ENCODE peak calls at places on chromosome 20, in eight cellular contexts. One of them, this sample, is unnamed.

GRCh38 chr20:35306931-35307517 is 14.8 kb upstream of the FAM83C start:
- DNase-seq in suprapubic skin: no peak
- DNase-seq in A549: peak
- DNase-seq in transverse colon: peak
- DNase-seq in upper lobe of left lung: no peak
- DNase-seq in sigmoid colon: no peak
- DNase-seq in tibial nerve: peak
- DNase-seq in ovary: no peak
- DNase-seq in this sample: peak

GRCh38 chr20:51313275-51313898 is 229.1 kb downstream of the NFATC2 start:
- DNase-seq in suprapubic skin: no peak
- DNase-seq in A549: no peak
- DNase-seq in transverse colon: no peak
- DNase-seq in upper lobe of left lung: no peak
- DNase-seq in sigmoid colon: no peak
- DNase-seq in tibial nerve: no peak
- DNase-seq in ovary: no peak
- DNase-seq in this sample: no peak

GRCh38 chr20:51312480-51312783 is 230.1 kb downstream of the NFATC2 start:
- DNase-seq in suprapubic skin: no peak
- DNase-seq in A549: no peak
- DNase-seq in transverse colon: no peak
- DNase-seq in upper lobe of left lung: no peak
- DNase-seq in sigmoid colon: no peak
- DNase-seq in tibial nerve: no peak
- DNase-seq in ovary: no peak
- DNase-seq in this sample: no peak

GRCh38 chr20:40493071-40493470 is 196.0 kb downstream of the MAFB start:
- DNase-seq in suprapubic skin: peak
- DNase-seq in A549: no peak
- DNase-seq in transverse colon: peak
- DNase-seq in upper lobe of left lung: no peak
- DNase-seq in sigmoid colon: peak
- DNase-seq in tibial nerve: peak
- DNase-seq in ovary: no peak
- DNase-seq in this sample: peak

GRCh38 chr20:45911486-45912343 is at the start of gene PLTP:
- DNase-seq in suprapubic skin: peak
- DNase-seq in A549: no peak
- DNase-seq in transverse colon: peak
- DNase-seq in upper lobe of left lung: peak
- DNase-seq in sigmoid colon: peak
- DNase-seq in tibial nerve: peak
- DNase-seq in ovary: peak
- DNase-seq in this sample: peak

GRCh38 chr20:49028684-49029083 is 17.4 kb upstream of the CSE1L start:
- DNase-seq in suprapubic skin: no peak
- DNase-seq in A549: peak
- DNase-seq in transverse colon: no peak
- DNase-seq in upper lobe of left lung: no peak
- DNase-seq in sigmoid colon: no peak
- DNase-seq in tibial nerve: no peak
- DNase-seq in ovary: no peak
- DNase-seq in this sample: no peak

GRCh38 chr20:48716086-48716485 is 111.7 kb downstream of the PREX1 start:
- DNase-seq in suprapubic skin: no peak
- DNase-seq in A549: no peak
- DNase-seq in transverse colon: peak
- DNase-seq in upper lobe of left lung: no peak
- DNase-seq in sigmoid colon: no peak
- DNase-seq in tibial nerve: no peak
- DNase-seq in ovary: no peak
- DNase-seq in this sample: no peak

GRCh38 chr20:61300741-61301140 is 48.7 kb downstream of the CDH4 start:
- DNase-seq in suprapubic skin: no peak
- DNase-seq in A549: no peak
- DNase-seq in transverse colon: no peak
- DNase-seq in upper lobe of left lung: no peak
- DNase-seq in sigmoid colon: no peak
- DNase-seq in tibial nerve: no peak
- DNase-seq in ovary: no peak
- DNase-seq in this sample: no peak

GRCh38 chr20:60050193-60050960 is 92.2 kb downstream of the CDH26 start:
- DNase-seq in suprapubic skin: no peak
- DNase-seq in A549: peak
- DNase-seq in transverse colon: peak
- DNase-seq in upper lobe of left lung: no peak
- DNase-seq in sigmoid colon: peak
- DNase-seq in tibial nerve: no peak
- DNase-seq in ovary: no peak
- DNase-seq in this sample: peak

GRCh38 chr20:64049887-64050260 is 435 bp upstream of the SOX18 start:
- DNase-seq in suprapubic skin: no peak
- DNase-seq in A549: no peak
- DNase-seq in transverse colon: no peak
- DNase-seq in upper lobe of left lung: no peak
- DNase-seq in sigmoid colon: no peak
- DNase-seq in tibial nerve: no peak
- DNase-seq in ovary: no peak
- DNase-seq in this sample: no peak

GRCh38 chr20:58708246-58708931 is 15.8 kb downstream of the NPEPL1 start:
- DNase-seq in suprapubic skin: peak
- DNase-seq in A549: no peak
- DNase-seq in transverse colon: peak
- DNase-seq in upper lobe of left lung: no peak
- DNase-seq in sigmoid colon: peak
- DNase-seq in tibial nerve: peak
- DNase-seq in ovary: peak
- DNase-seq in this sample: peak

DNA sequence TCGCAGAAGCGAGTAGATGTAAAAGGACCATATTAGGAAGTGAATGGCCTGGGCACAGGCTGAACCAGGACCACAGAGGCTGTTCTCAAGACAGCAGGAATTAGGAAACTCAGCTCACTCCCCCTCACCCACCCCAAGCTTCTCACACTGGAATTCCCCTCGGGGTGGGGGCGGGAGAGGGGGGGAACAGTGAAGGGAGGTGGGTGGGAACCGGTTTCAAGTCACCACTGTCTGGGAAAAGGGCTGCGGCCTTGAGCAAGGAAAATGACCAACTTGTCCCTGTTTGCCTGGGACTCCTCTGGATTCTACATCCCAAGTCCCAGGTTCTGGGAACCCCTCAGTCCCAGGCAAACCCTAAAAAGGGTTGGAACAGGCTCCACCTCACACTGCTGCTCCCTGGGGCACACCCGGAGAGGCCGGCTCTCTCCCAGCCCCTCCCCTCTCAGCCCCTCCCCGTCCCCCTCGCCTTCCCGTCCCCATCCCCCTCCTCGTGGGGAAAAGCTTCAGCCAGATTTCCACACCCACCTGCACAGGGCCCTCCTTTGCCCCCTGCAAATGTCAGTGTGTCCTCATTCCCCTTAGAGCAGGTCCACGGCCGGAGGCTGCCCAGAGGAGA is 230.8 kb downstream of the TFAP2C start:
- DNase-seq in suprapubic skin: no peak
- DNase-seq in A549: no peak
- DNase-seq in transverse colon: no peak
- DNase-seq in upper lobe of left lung: peak
- DNase-seq in sigmoid colon: no peak
- DNase-seq in tibial nerve: no peak
- DNase-seq in ovary: no peak
- DNase-seq in this sample: no peak
- TF ChIP-seq EP300 in suprapubic skin: no peak
- TF ChIP-seq EP300 in A549: no peak
- TF ChIP-seq EP300 in transverse colon: no peak
- TF ChIP-seq EP300 in upper lobe of left lung: no peak
- TF ChIP-seq EP300 in sigmoid colon: no peak
- TF ChIP-seq EP300 in tibial nerve: no peak
- TF ChIP-seq EP300 in ovary: no peak
- TF ChIP-seq EP300 in this sample: no peak

GRCh38 chr20:36974660-36975059 is 23.2 kb upstream of the SAMHD1 start:
- DNase-seq in suprapubic skin: no peak
- DNase-seq in A549: no peak
- DNase-seq in transverse colon: no peak
- DNase-seq in upper lobe of left lung: no peak
- DNase-seq in sigmoid colon: no peak
- DNase-seq in tibial nerve: no peak
- DNase-seq in ovary: no peak
- DNase-seq in this sample: no peak

GRCh38 chr20:36969478-36970186 is 18.1 kb upstream of the SAMHD1 start:
- DNase-seq in suprapubic skin: no peak
- DNase-seq in A549: no peak
- DNase-seq in transverse colon: no peak
- DNase-seq in upper lobe of left lung: no peak
- DNase-seq in sigmoid colon: no peak
- DNase-seq in tibial nerve: no peak
- DNase-seq in ovary: no peak
- DNase-seq in this sample: no peak

GRCh38 chr20:36971103-36971502 is 19.6 kb upstream of the SAMHD1 start:
- DNase-seq in suprapubic skin: no peak
- DNase-seq in A549: no peak
- DNase-seq in transverse colon: no peak
- DNase-seq in upper lobe of left lung: no peak
- DNase-seq in sigmoid colon: no peak
- DNase-seq in tibial nerve: no peak
- DNase-seq in ovary: no peak
- DNase-seq in this sample: no peak

DNA sequence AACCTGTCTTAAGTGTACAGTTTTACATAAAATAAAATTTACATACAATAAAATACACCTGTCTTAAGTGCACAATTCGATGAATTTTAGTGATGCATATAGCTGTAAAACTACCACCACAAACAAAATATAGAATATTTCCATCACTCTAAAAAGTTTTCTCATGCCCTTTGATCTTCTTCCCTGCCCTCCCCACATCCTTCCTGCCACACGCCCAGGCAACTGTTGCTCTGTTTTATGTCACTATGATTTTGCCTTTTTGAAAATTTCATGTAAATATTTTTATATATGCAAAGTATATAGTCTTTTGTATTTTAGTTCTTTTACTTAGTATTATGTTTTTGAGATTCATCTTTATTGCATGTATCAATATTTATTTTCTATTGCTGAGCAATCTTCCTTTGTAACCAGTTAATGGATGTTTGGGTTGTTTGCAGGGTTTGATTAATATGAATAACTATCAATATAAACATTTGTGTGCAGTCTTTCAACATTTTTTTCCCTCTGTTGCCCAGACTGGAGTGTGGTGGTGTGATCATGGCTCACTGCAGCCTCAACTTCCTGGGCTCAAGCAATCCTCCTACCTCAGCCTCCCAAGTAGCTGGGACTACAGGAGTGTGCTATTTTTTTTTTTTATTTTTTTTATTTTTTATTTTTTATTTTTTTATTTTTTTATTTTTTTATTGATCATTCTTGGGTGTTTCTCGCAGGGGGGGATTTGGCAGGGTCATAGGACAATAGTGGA is 23.7 kb upstream of the SAMHD1 start:
- DNase-seq in suprapubic skin: no peak
- DNase-seq in A549: no peak
- DNase-seq in transverse colon: peak
- DNase-seq in upper lobe of left lung: no peak
- DNase-seq in sigmoid colon: peak
- DNase-seq in tibial nerve: no peak
- DNase-seq in ovary: no peak
- DNase-seq in this sample: no peak
- TF ChIP-seq EP300 in suprapubic skin: no peak
- TF ChIP-seq EP300 in A549: no peak
- TF ChIP-seq EP300 in transverse colon: no peak
- TF ChIP-seq EP300 in upper lobe of left lung: no peak
- TF ChIP-seq EP300 in sigmoid colon: no peak
- TF ChIP-seq EP300 in tibial nerve: no peak
- TF ChIP-seq EP300 in ovary: no peak
- TF ChIP-seq EP300 in this sample: no peak

GRCh38 chr20:43178079-43178478 is 11.6 kb downstream of the PTPRT start:
- DNase-seq in suprapubic skin: no peak
- DNase-seq in A549: no peak
- DNase-seq in transverse colon: no peak
- DNase-seq in upper lobe of left lung: no peak
- DNase-seq in sigmoid colon: no peak
- DNase-seq in tibial nerve: no peak
- DNase-seq in ovary: no peak
- DNase-seq in this sample: no peak
- TF ChIP-seq EP300 in suprapubic skin: no peak
- TF ChIP-seq EP300 in A549: no peak
- TF ChIP-seq EP300 in transverse colon: no peak
- TF ChIP-seq EP300 in upper lobe of left lung: no peak
- TF ChIP-seq EP300 in sigmoid colon: no peak
- TF ChIP-seq EP300 in tibial nerve: no peak
- TF ChIP-seq EP300 in ovary: no peak
- TF ChIP-seq EP300 in this sample: no peak

DNA sequence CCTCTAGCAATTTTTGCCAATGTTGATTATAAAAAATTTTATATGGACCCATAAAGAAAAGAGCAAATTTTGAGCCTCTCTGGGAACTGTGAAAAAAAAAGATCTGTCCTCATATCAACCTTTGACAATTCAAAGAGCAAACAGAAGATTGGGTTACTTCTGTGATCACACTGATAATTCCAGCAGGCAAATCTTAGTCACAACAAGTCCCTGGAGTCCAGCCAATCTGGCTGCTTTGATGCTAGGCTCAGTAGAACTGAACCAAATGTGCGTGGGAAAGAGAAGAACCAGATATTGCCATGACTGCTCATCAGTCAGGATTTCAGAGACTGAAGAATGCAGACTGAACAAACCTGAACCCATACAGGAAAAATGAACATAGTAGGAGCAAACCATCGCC is 438.4 kb upstream of the FLRT3 start:
- DNase-seq in suprapubic skin: no peak
- DNase-seq in A549: peak
- DNase-seq in transverse colon: no peak
- DNase-seq in upper lobe of left lung: no peak
- DNase-seq in sigmoid colon: no peak
- DNase-seq in tibial nerve: peak
- DNase-seq in ovary: peak
- DNase-seq in this sample: peak
- TF ChIP-seq EP300 in suprapubic skin: no peak
- TF ChIP-seq EP300 in A549: peak
- TF ChIP-seq EP300 in transverse colon: no peak
- TF ChIP-seq EP300 in upper lobe of left lung: no peak
- TF ChIP-seq EP300 in sigmoid colon: no peak
- TF ChIP-seq EP300 in tibial nerve: no peak
- TF ChIP-seq EP300 in ovary: no peak
- TF ChIP-seq EP300 in this sample: no peak

GRCh38 chr20:11882651-11883050 is 35.0 kb upstream of the BTBD3 start:
- DNase-seq in suprapubic skin: no peak
- DNase-seq in A549: no peak
- DNase-seq in transverse colon: no peak
- DNase-seq in upper lobe of left lung: peak
- DNase-seq in sigmoid colon: no peak
- DNase-seq in tibial nerve: no peak
- DNase-seq in ovary: no peak
- DNase-seq in this sample: no peak
- TF ChIP-seq EP300 in suprapubic skin: no peak
- TF ChIP-seq EP300 in A549: no peak
- TF ChIP-seq EP300 in transverse colon: no peak
- TF ChIP-seq EP300 in upper lobe of left lung: no peak
- TF ChIP-seq EP300 in sigmoid colon: no peak
- TF ChIP-seq EP300 in tibial nerve: no peak
- TF ChIP-seq EP300 in ovary: no peak
- TF ChIP-seq EP300 in this sample: no peak

GRCh38 chr20:25573288-25574251 is 11.8 kb downstream of the NINL start:
- DNase-seq in suprapubic skin: no peak
- DNase-seq in A549: no peak
- DNase-seq in transverse colon: no peak
- DNase-seq in upper lobe of left lung: no peak
- DNase-seq in sigmoid colon: no peak
- DNase-seq in tibial nerve: no peak
- DNase-seq in ovary: peak
- DNase-seq in this sample: no peak
- TF ChIP-seq EP300 in suprapubic skin: no peak
- TF ChIP-seq EP300 in A549: no peak
- TF ChIP-seq EP300 in transverse colon: no peak
- TF ChIP-seq EP300 in upper lobe of left lung: no peak
- TF ChIP-seq EP300 in sigmoid colon: no peak
- TF ChIP-seq EP300 in tibial nerve: no peak
- TF ChIP-seq EP300 in ovary: no peak
- TF ChIP-seq EP300 in this sample: no peak